ENCODE peak calls at places on chromosomes 6 and 20, in five cellular contexts. D is A673, S is substantia nigra, K is cardiac muscle cell, J is B cell. A is an unnamed sample.

GRCh38 chr20:47126709-47127108 is 229.8 kb downstream of the ZMYND8 start:
- DNase-seq in D (no peak), S (no peak), K (no peak), J (no peak), A (no peak)

GRCh38 chr6:156413156-156413555 is 364.0 kb upstream of the ARID1B start:
- DNase-seq in D (no peak), S (no peak), K (no peak), J (no peak), A (no peak)

GRCh38 chr6:137291441-137291840 is 72.3 kb upstream of the IFNGR1 start:
- DNase-seq in D (peak; percentile 22), S (peak; percentile 9), K (no peak), J (peak; percentile 20), A (no peak)

GRCh38 chr20:64222273-64222672 is 33.3 kb upstream of the PCMTD2 start:
- DNase-seq in D (no peak), S (no peak), K (no peak), J (no peak), A (no peak)

GRCh38 chr20:34579191-34579661 is 20.7 kb downstream of the MAP1LC3A start:
- DNase-seq in D (peak; percentile 35), S (peak; percentile 77), K (no peak), J (no peak), A (peak; percentile 61)

GRCh38 chr6:40936810-40937209 is 102.2 kb downstream of the UNC5CL start:
- DNase-seq in D (peak; percentile 85), S (no peak), K (peak; percentile 10), J (no peak), A (peak; percentile 13)

GRCh38 chr6:30556714-30556963 is 350 bp upstream of the GNL1 start:
- DNase-seq in D (no peak), S (no peak), K (peak; percentile 90), J (peak; percentile 88), A (no peak)

GRCh38 chr6:157461000-157461915 is 80.3 kb downstream of the ZDHHC14 start:
- DNase-seq in D (no peak), S (peak; percentile 23), K (no peak), J (peak; percentile 71), A (no peak)

GRCh38 chr6:168047841-168048723 is 30.9 kb downstream of the FRMD1 start:
- DNase-seq in D (no peak), S (peak; percentile 68), K (no peak), J (no peak), A (no peak)